ENCODE peak calls at places on chromosomes 3 and 15, in eight cellular contexts. H is tibial nerve; Y is testis; E is fibroblast of lung; I is heart right ventricle; R is ovary; V is upper lobe of right lung; C is CD4-positive, alpha-beta memory T cell. X is an unnamed sample.

GRCh38 chr3:196124608-196125007 is 42.7 kb upstream of the TFRC start:
- DNase-seq in Y (no peak), R (no peak), I (no peak), H (no peak), E (no peak), C (no peak), V (no peak), X (no peak)

GRCh38 chr3:187763850-187764648 is 18.8 kb upstream of the BCL6 start:
- DNase-seq in C (no peak), V (no peak), I (no peak), H (no peak), R (no peak), E (no peak), Y (no peak), X (no peak)

GRCh38 chr3:27127195-27127594 is 242.0 kb downstream of the NEK10 start:
- DNase-seq in Y (no peak), R (no peak), V (no peak), C (no peak), I (no peak), H (no peak), E (no peak), X (no peak)

GRCh38 chr3:49600781-49601180 is 46.5 kb downstream of the BSN start:
- DNase-seq in C (no peak), Y (no peak), H (no peak), I (no peak), V (no peak), R (no peak), E (no peak), X (no peak)

GRCh38 chr15:82790321-82790720 is 15.5 kb downstream of the FSD2 start:
- DNase-seq in I (no peak), V (no peak), C (no peak), E (no peak), R (no peak), Y (no peak), H (no peak), X (no peak)

GRCh38 chr3:63228677-63229076 is 49.4 kb upstream of the SYNPR start:
- DNase-seq in E (peak; percentile 44), H (no peak), I (peak; percentile 5), Y (peak; percentile 56), V (no peak), R (no peak), C (no peak), X (no peak)

GRCh38 chr15:75347222-75348033 is 589 bp downstream of the NEIL1 start:
- DNase-seq in Y (peak; percentile 53), E (no peak), I (peak; percentile 74), H (no peak), C (peak; percentile 66), V (peak; percentile 87), R (peak; percentile 62), X (no peak)

GRCh38 chr15:41827880-41828746 is at the start of gene JMJD7:
- DNase-seq in H (peak; percentile 87), V (peak; percentile 98), Y (peak; percentile 96), R (peak; percentile 95), I (peak; percentile 96), C (peak; percentile 89), E (peak; percentile 77), X (peak; percentile 95)

GRCh38 chr15:74531144-74531811 is 9.7 kb upstream of the ARID3B start:
- DNase-seq in R (no peak), C (no peak), Y (no peak), E (peak; percentile 98), H (no peak), I (no peak), V (no peak), X (no peak)

GRCh38 chr15:67304778-67305177 is 50.2 kb downstream of the IQCH start:
- DNase-seq in E (no peak), I (no peak), R (no peak), V (no peak), H (no peak), C (no peak), Y (no peak), X (no peak)

GRCh38 chr3:143595456-143596077 is 252.7 kb downstream of the SLC9A9 start:
- DNase-seq in H (no peak), C (no peak), I (no peak), E (no peak), V (no peak), R (no peak), Y (no peak), X (no peak)

GRCh38 chr3:122305818-122306621 is 19.0 kb upstream of the CSTA start:
- DNase-seq in E (peak; percentile 11), H (no peak), Y (no peak), V (no peak), I (no peak), C (no peak), R (no peak), X (no peak)

GRCh38 chr3:44125882-44126281 is 115.8 kb upstream of the TOPAZ1 start:
- DNase-seq in E (peak; percentile 31), H (no peak), I (no peak), R (no peak), V (no peak), C (no peak), Y (no peak), X (no peak)

GRCh38 chr3:101695779-101696372 is 9.4 kb upstream of the RPL24 start:
- DNase-seq in R (no peak), I (peak; percentile 38), H (no peak), V (no peak), E (peak; percentile 50), C (peak; percentile 58), Y (peak; percentile 64), X (no peak)

GRCh38 chr3:156187146-156187769 is 66.9 kb downstream of the KCNAB1 start:
- DNase-seq in I (no peak), Y (no peak), H (no peak), V (no peak), E (peak; percentile 93), R (no peak), C (no peak), X (no peak)

GRCh38 chr15:38323895-38324294 is 71.3 kb downstream of the SPRED1 start:
- DNase-seq in R (no peak), I (no peak), V (no peak), C (no peak), H (no peak), Y (no peak), E (no peak), X (no peak)

GRCh38 chr3:27677554-27677953 is 44.6 kb downstream of the EOMES start:
- DNase-seq in Y (peak; percentile 43), H (no peak), V (no peak), I (no peak), E (peak; percentile 95), R (peak; percentile 66), C (no peak), X (no peak)

GRCh38 chr3:39338201-39338600 is 8.7 kb downstream of the CCR8 start:
- DNase-seq in H (no peak), R (no peak), Y (no peak), I (no peak), C (no peak), V (no peak), E (no peak), X (no peak)

GRCh38 chr3:186268616-186269448 is 93.2 kb downstream of the DGKG start:
- DNase-seq in Y (no peak), H (no peak), I (no peak), V (no peak), C (no peak), R (no peak), E (peak; percentile 14), X (peak; percentile 54)

GRCh38 chr3:126986001-126986400 is 3.1 kb downstream of the PLXNA1 start:
- DNase-seq in E (peak; percentile 50), I (no peak), V (no peak), H (no peak), R (no peak), C (no peak), Y (no peak), X (no peak)

GRCh38 chr15:72168131-72168825 is 29.3 kb downstream of the GRAMD2A start:
- DNase-seq in V (peak; percentile 58), H (no peak), E (peak; percentile 54), R (no peak), C (no peak), Y (peak; percentile 57), I (no peak), X (no peak)

DNA sequence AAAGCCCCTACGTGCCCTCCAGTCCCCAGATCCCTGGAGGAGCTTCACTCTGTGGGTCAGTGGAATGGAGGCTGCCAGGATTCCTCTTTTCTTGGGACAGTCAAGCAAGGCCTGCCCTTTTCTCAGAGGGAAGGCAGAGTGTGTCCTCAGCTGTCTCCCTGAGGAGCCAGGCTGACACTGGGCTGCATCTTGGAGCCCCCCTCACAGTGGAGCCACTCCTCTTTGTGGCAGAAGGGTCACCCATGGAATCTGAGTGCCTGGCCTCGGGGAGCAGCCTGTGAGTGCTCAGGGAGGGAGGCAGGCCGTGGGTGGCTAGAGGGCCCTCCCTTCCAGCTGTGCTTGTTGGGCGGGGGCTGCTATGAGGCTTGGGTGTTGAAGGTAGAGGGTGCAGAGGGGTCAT is 41.2 kb downstream of the BOC start:
- DNase-seq in I (no peak), Y (no peak), V (no peak), C (no peak), H (no peak), E (no peak), R (no peak), X (no peak)
- H3K4me1 ChIP-seq in I (no peaks in the 10 kb centered on the region), Y (peaks cover 26% of the 10 kb centered on the region), V (peaks cover 3% of the 10 kb centered on the region), C (no peaks in the 10 kb centered on the region), H (peaks cover 24% of the 10 kb centered on the region), E (peaks cover 7% of the 10 kb centered on the region), R (peaks cover 16% of the 10 kb centered on the region), X (peaks cover 6% of the 10 kb centered on the region)

GRCh38 chr3:192845196-192845855 is 72.3 kb downstream of the MB21D2 start:
- DNase-seq in V (no peak), Y (no peak), H (no peak), E (peak; percentile 83), I (no peak), C (no peak), R (no peak), X (no peak)

GRCh38 chr3:192848371-192849233 is 69.1 kb downstream of the MB21D2 start:
- DNase-seq in H (no peak), C (no peak), Y (no peak), R (no peak), I (no peak), V (no peak), E (no peak), X (no peak)

GRCh38 chr3:192844366-192844765 is 73.3 kb downstream of the MB21D2 start:
- DNase-seq in C (no peak), R (no peak), I (no peak), E (no peak), Y (no peak), H (no peak), V (no peak), X (no peak)

GRCh38 chr3:192850501-192850981 is 67.1 kb downstream of the MB21D2 start:
- DNase-seq in Y (no peak), H (no peak), I (no peak), C (no peak), R (no peak), V (no peak), E (peak; percentile 89), X (no peak)

GRCh38 chr3:192847918-192848317 is 69.7 kb downstream of the MB21D2 start:
- DNase-seq in V (no peak), C (no peak), I (no peak), Y (no peak), E (peak; percentile 76), H (no peak), R (no peak), X (no peak)
- H3K4me1 ChIP-seq in V (peaks cover 17% of the 10 kb centered on the region), C (peaks cover 20% of the 10 kb centered on the region), I (no peaks in the 10 kb centered on the region), Y (peaks cover 6% of the 10 kb centered on the region), E (peaks cover 9% of the 10 kb centered on the region), H (peaks cover 11% of the 10 kb centered on the region), R (peaks cover 3% of the 10 kb centered on the region), X (no peaks in the 10 kb centered on the region)

GRCh38 chr3:162641317-162641716 is 1144.7 kb downstream of the OTOL1 start:
- DNase-seq in Y (no peak), I (no peak), E (no peak), C (no peak), V (no peak), R (no peak), H (no peak), X (no peak)
- H3K4me1 ChIP-seq in Y (no peaks in the 10 kb centered on the region), I (no peaks in the 10 kb centered on the region), E (no peaks in the 10 kb centered on the region), C (no peaks in the 10 kb centered on the region), V (no peaks in the 10 kb centered on the region), R (no peaks in the 10 kb centered on the region), H (no peaks in the 10 kb centered on the region), X (no peaks in the 10 kb centered on the region)

GRCh38 chr3:67045711-67046465 is 47.8 kb downstream of the KBTBD8 start:
- DNase-seq in V (no peak), C (no peak), E (no peak), I (no peak), R (no peak), Y (no peak), H (no peak), X (no peak)
- H3K4me1 ChIP-seq in V (no peaks in the 10 kb centered on the region), C (no peaks in the 10 kb centered on the region), E (peaks cover 2% of the 10 kb centered on the region), I (no peaks in the 10 kb centered on the region), R (no peaks in the 10 kb centered on the region), Y (no peaks in the 10 kb centered on the region), H (no peaks in the 10 kb centered on the region), X (no peaks in the 10 kb centered on the region)

X was measured in ascending aorta.